ENCODE peak calls at places on chromosomes 3 and 15, in four cellular contexts. Z is COR-L47; K is ACHN; N is effector CD4-positive, alpha-beta T cell. D is an unnamed sample.

GRCh38 chr15:49855917-49856637 is 235.2 kb downstream of the DTWD1 start:
- DNase-seq in Z (no peak), K (no peak), N (no peak), D (no peak)

GRCh38 chr3:24525022-24525421 is 30.4 kb upstream of the THRB start:
- DNase-seq in Z (no peak), K (no peak), N (no peak), D (no peak)

GRCh38 chr3:122975924-122976293 is 51.7 kb downstream of the SEMA5B start:
- DNase-seq in Z (no peak), K (no peak), N (no peak), D (no peak)

GRCh38 chr3:4568831-4569230 is 75.7 kb downstream of the ITPR1 start:
- DNase-seq in Z (no peak), K (no peak), N (no peak), D (no peak)

GRCh38 chr3:61532739-61533500 is 28.5 kb upstream of the PTPRG start:
- DNase-seq in Z (no peak), K (no peak), N (no peak), D (no peak)

GRCh38 chr3:139284221-139284620 is 59.6 kb upstream of the MRPS22 start:
- DNase-seq in Z (no peak), K (no peak), N (no peak), D (no peak)

GRCh38 chr15:58340176-58340575 is 91.6 kb upstream of the LIPC start:
- DNase-seq in Z (no peak), K (no peak), N (no peak), D (no peak)

GRCh38 chr15:33460166-33460805 is 149.5 kb downstream of the RYR3 start:
- DNase-seq in Z (no peak), K (no peak), N (no peak), D (no peak)

GRCh38 chr3:68985391-68985790 is 28.1 kb downstream of the EOGT start:
- DNase-seq in Z (no peak), K (no peak), N (no peak), D (no peak)

GRCh38 chr3:67940200-67940952 is 286.0 kb upstream of the SUCLG2 start:
- DNase-seq in Z (no peak), K (no peak), N (no peak), D (no peak)

GRCh38 chr3:107432646-107433045 is 55.4 kb downstream of the CCDC54 start:
- DNase-seq in Z (no peak), K (peak; percentile 6), N (no peak), D (no peak)

GRCh38 chr3:114299421-114299820 is 5.6 kb downstream of the TIGIT start:
- DNase-seq in Z (peak; percentile 30), K (peak; percentile 46), N (peak; percentile 39), D (peak; percentile 61)

GRCh38 chr15:93974804-93975481 is 256.4 kb upstream of the MCTP2 start:
- DNase-seq in Z (peak; percentile 65), K (peak; percentile 14), N (no peak), D (peak; percentile 69)

GRCh38 chr15:56056626-56057025 is 63.2 kb upstream of the NEDD4 start:
- DNase-seq in Z (no peak), K (no peak), N (no peak), D (no peak)

GRCh38 chr15:59420986-59421618 is 16.9 kb upstream of the FAM81A start:
- DNase-seq in Z (no peak), K (no peak), N (no peak), D (peak; percentile 59)

GRCh38 chr3:159854500-159855124 is 134.0 kb upstream of the IL12A start:
- DNase-seq in Z (no peak), K (peak; percentile 93), N (no peak), D (no peak)

GRCh38 chr3:196837819-196838420 is 29.8 kb upstream of the SENP5 start:
- DNase-seq in Z (peak; percentile 32), K (peak; percentile 57), N (peak; percentile 66), D (no peak)

GRCh38 chr3:61626484-61626883 is 65.1 kb downstream of the PTPRG start:
- DNase-seq in Z (no peak), K (no peak), N (no peak), D (no peak)

D was measured in T47D.